ENCODE peak calls at places on chromosomes 11 and 22, in six cellular contexts. U is A172; P is ACHN; L is activated CD4-positive, alpha-beta T cell treated with anti-CD3 and anti-CD28 coated beads, Interleukin-2, amount 10 ng/mL, durations not matched to agents 7 days and 5 days; C is iris pigment epithelial cell; Z is bronchial epithelial cell. X is an unnamed sample.

GRCh38 chr11:10524471-10524870 is 16.5 kb downstream of the RNF141 start:
- DNase-seq in P (no peak), U (no peak), Z (peak; percentile 31), C (no peak), L (no peak), X (no peak)

GRCh38 chr11:114135737-114136151 is 76.2 kb downstream of the ZBTB16 start:
- DNase-seq in L (no peak), U (no peak), C (peak; percentile 67), Z (no peak), P (no peak), X (no peak)

GRCh38 chr22:28815101-28815500 is 14.7 kb upstream of the XBP1 start:
- DNase-seq in U (no peak), P (no peak), C (no peak), Z (no peak), L (no peak), X (no peak)

GRCh38 chr11:77047007-77047927 is 13.1 kb downstream of the B3GNT6 start:
- DNase-seq in Z (peak; percentile 92), P (peak; percentile 89), U (peak; percentile 95), C (peak; percentile 87), L (peak; percentile 91), X (peak; percentile 95)

GRCh38 chr11:115776916-115777315 is 272.7 kb upstream of the CADM1 start:
- DNase-seq in P (no peak), L (no peak), C (no peak), Z (no peak), U (no peak), X (no peak)

GRCh38 chr11:121572581-121573059 is 119.9 kb upstream of the SORL1-AS1 start:
- DNase-seq in L (no peak), U (no peak), Z (no peak), C (no peak), P (no peak), X (no peak)

GRCh38 chr11:64877390-64878222 is 815 bp downstream of the EHD1 start:
- DNase-seq in C (no peak), P (no peak), L (no peak), Z (no peak), U (no peak), X (peak; percentile 28)

GRCh38 chr22:25346859-25347751 is 127.7 kb downstream of the CRYBB2 start:
- DNase-seq in C (peak; percentile 43), L (no peak), P (no peak), Z (no peak), U (no peak), X (no peak)

GRCh38 chr11:86183694-86184093 is 60.9 kb upstream of the EED start:
- DNase-seq in Z (peak; percentile 78), L (no peak), U (peak; percentile 13), C (peak; percentile 87), P (peak; percentile 18), X (no peak)

X was measured in Caki2.